ENCODE peak calls at places on chromosomes 3 and 15, in seven cellular contexts. S, R, X, A, C, Y and V are unnamed samples.
A peak's percentile ranks its signal among the peaks of the same experiment; 100 is the strongest.

GRCh38 chr3:111714305-111714704 is 119.2 kb upstream of the ZBED2 start:
- DNase-seq in R (no peak), S (peak; percentile 40), C (peak; percentile 88), X (peak; percentile 42), Y (no peak), A (peak; percentile 13), V (no peak)

GRCh38 chr3:52313774-52314188 is 2.3 kb upstream of the DNAH1 start:
- DNase-seq in S (peak; percentile 47), C (no peak), A (peak; percentile 62), X (no peak), Y (no peak), R (no peak), V (no peak)

GRCh38 chr3:115999598-115999997 is 376.3 kb downstream of the GAP43 start:
- DNase-seq in X (peak; percentile 29), S (peak; percentile 20), C (peak; percentile 84), A (peak; percentile 24), Y (no peak), R (no peak), V (no peak)

GRCh38 chr3:125300416-125300815 is 74.7 kb downstream of the ZNF148 start:
- DNase-seq in R (no peak), C (no peak), S (peak; percentile 84), X (no peak), Y (no peak), A (no peak), V (peak; percentile 72)

GRCh38 chr3:20669184-20669583 is 483.2 kb upstream of the SGO1 start:
- DNase-seq in R (no peak), C (no peak), S (no peak), X (no peak), A (no peak), Y (no peak), V (no peak)

GRCh38 chr15:82854554-82854953 is 45.1 kb downstream of the WHAMM start:
- DNase-seq in A (no peak), Y (no peak), S (no peak), C (no peak), R (no peak), X (peak; percentile 16), V (no peak)

GRCh38 chr15:95327661-95328060 is 1002.8 kb upstream of the NR2F2 start:
- DNase-seq in A (no peak), Y (no peak), R (no peak), S (no peak), C (peak; percentile 2), X (no peak), V (no peak)

GRCh38 chr3:197541756-197542539 is 13.8 kb downstream of the BDH1 start:
- DNase-seq in A (peak; percentile 75), R (peak; percentile 67), C (peak; percentile 85), X (peak; percentile 90), Y (peak; percentile 89), S (peak; percentile 73), V (no peak)

GRCh38 chr3:107684431-107684925 is 161.7 kb downstream of the BBX start:
- DNase-seq in X (peak; percentile 59), A (no peak), Y (no peak), R (no peak), S (no peak), C (peak; percentile 94), V (peak; percentile 90)

GRCh38 chr15:25177955-25178801 is 223.4 kb downstream of the SNRPN start:
- DNase-seq in X (peak; percentile 7), A (no peak), Y (peak; percentile 16), R (no peak), S (no peak), C (no peak), V (no peak)

GRCh38 chr3:52193059-52193458 is 4.9 kb upstream of the ALAS1 start:
- DNase-seq in X (no peak), A (peak; percentile 31), S (peak; percentile 44), R (no peak), C (no peak), Y (no peak), V (no peak)

GRCh38 chr15:80484312-80484981 is 80.3 kb downstream of the ARNT2 start:
- DNase-seq in C (no peak), R (no peak), A (no peak), X (no peak), S (peak; percentile 87), Y (no peak), V (no peak)

GRCh38 chr3:30628931-30629590 is 22.7 kb downstream of the TGFBR2 start:
- DNase-seq in R (no peak), X (no peak), C (peak; percentile 53), A (peak; percentile 35), Y (no peak), S (no peak), V (no peak)

GRCh38 chr3:47669026-47669749 is 90.5 kb upstream of the CSPG5 start:
- DNase-seq in S (peak; percentile 66), A (peak; percentile 38), Y (no peak), R (no peak), X (no peak), C (no peak), V (no peak)

GRCh38 chr3:42739401-42740158 is 33.5 kb downstream of the CCDC13 start:
- DNase-seq in C (no peak), Y (peak; percentile 41), X (peak; percentile 25), S (no peak), R (no peak), A (no peak), V (no peak)

GRCh38 chr15:78873796-78874761 is 1.4 kb downstream of the MORF4L1 start:
- DNase-seq in Y (no peak), R (no peak), C (peak; percentile 40), A (peak; percentile 51), X (no peak), S (peak; percentile 22), V (peak; percentile 30)

GRCh38 chr15:90201150-90201943 is at the start of gene SEMA4B:
- DNase-seq in C (peak; percentile 78), S (peak; percentile 32), Y (peak; percentile 90), X (peak; percentile 85), R (peak; percentile 85), A (peak; percentile 63), V (peak; percentile 34)

GRCh38 chr3:2921903-2922302 is 188.3 kb downstream of the IL5RA start:
- DNase-seq in S (no peak), C (peak; percentile 29), Y (no peak), R (no peak), X (no peak), A (peak; percentile 53), V (no peak)

GRCh38 chr3:177603137-177603603 is 405.9 kb upstream of the TBL1XR1 start:
- DNase-seq in X (no peak), S (no peak), C (no peak), R (no peak), Y (no peak), A (peak; percentile 48), V (no peak)

GRCh38 chr15:101138086-101138660 is 113.7 kb downstream of the CHSY1 start:
- DNase-seq in X (no peak), Y (no peak), R (no peak), S (no peak), A (no peak), C (no peak), V (no peak)

GRCh38 chr3:115986555-115987207 is 363.4 kb downstream of the GAP43 start:
- DNase-seq in R (no peak), Y (no peak), C (peak; percentile 88), A (peak; percentile 43), X (peak; percentile 58), S (peak; percentile 34), V (peak; percentile 34)

GRCh38 chr3:64805248-64805647 is 117.4 kb upstream of the ADAMTS9 start:
- DNase-seq in S (no peak), R (no peak), X (no peak), C (no peak), Y (no peak), A (no peak), V (no peak)

GRCh38 chr3:182909318-182910040 is 70.9 kb downstream of the DCUN1D1 start:
- DNase-seq in S (no peak), R (no peak), C (peak; percentile 37), X (no peak), Y (no peak), A (peak; percentile 37), V (no peak)

GRCh38 chr3:52532838-52533622 is 627 bp downstream of the NT5DC2 start:
- DNase-seq in X (peak; percentile 47), S (no peak), C (peak; percentile 60), Y (peak; percentile 72), R (peak; percentile 48), A (peak; percentile 37), V (peak; percentile 25)

GRCh38 chr3:17894434-17895060 is 152.1 kb upstream of the TBC1D5 start:
- DNase-seq in R (peak; percentile 54), X (peak; percentile 73), C (peak; percentile 85), Y (peak; percentile 79), A (peak; percentile 27), S (peak; percentile 45), V (peak; percentile 20)

GRCh38 chr3:100932491-100932890 is 60.7 kb downstream of the ABI3BP start:
- DNase-seq in S (peak; percentile 28), R (no peak), X (no peak), A (no peak), Y (no peak), C (no peak), V (no peak)

GRCh38 chr3:100928638-100929428 is 64.4 kb downstream of the ABI3BP start:
- DNase-seq in X (no peak), C (no peak), R (no peak), S (peak; percentile 95), Y (no peak), A (peak; percentile 21), V (no peak)

GRCh38 chr3:100927775-100928174 is 65.4 kb downstream of the ABI3BP start:
- DNase-seq in Y (no peak), R (no peak), S (peak; percentile 38), A (no peak), C (no peak), X (no peak), V (no peak)
- H3K23ac ChIP-seq in Y (no peak overlapping the region), R (no peak overlapping the region), S (no peak overlapping the region), A (no peak overlapping the region), C (no peak overlapping the region), X (no peak overlapping the region), V (no peak overlapping the region)

GRCh38 chr15:59420986-59421618 is 16.9 kb upstream of the FAM81A start:
- DNase-seq in C (peak; percentile 87), S (peak; percentile 55), A (peak; percentile 57), X (peak; percentile 73), Y (peak; percentile 64), R (no peak), V (peak; percentile 11)
- H3K23ac ChIP-seq in C (no peak overlapping the region), S (no peak overlapping the region), A (no peak overlapping the region), X (no peak overlapping the region), Y (no peak overlapping the region), R (no peak overlapping the region), V (no peak overlapping the region)

DNA sequence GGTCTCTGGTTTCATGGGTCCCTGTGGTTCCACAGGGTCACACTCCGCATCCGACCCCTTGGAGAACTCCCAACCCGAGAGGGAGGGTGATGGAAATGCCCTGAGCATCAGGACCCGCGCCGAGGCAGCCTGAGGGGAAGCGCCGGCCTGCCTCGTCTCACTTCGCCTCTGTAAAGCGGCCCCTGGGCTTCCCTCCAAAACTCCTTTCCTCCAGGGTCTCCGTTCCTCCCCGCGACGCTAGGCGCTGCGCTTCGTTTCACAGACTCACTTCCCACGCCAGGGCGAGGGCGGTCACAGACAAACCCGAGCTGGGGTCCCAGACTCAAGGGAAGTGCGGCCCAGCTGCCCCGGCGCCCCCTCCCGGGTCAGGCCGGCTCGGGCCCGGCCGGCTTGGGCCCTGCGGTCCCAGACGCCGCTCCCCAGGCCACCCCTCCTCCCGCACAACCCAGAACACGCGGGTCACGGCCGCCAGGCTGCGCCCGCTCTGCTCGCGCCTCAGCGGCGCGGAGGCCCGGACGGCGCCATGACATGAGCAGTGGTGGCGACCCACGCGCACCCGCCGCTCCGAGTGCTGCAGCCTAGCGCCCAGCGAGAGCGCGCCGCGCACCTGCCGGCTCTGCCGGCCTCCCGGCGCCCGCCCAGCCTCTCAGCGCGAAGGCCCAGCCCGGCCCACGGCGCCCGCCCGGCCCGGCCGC is 619 bp downstream of the NUP210 start:
- DNase-seq in C (peak; percentile 37), R (peak; percentile 32), X (peak; percentile 47), A (no peak), Y (peak; percentile 68), S (no peak), V (no peak)
- H3K23ac ChIP-seq in C (no peak overlapping the region), R (peak overlapping the region; percentile 82), X (no peak overlapping the region), A (no peak overlapping the region), Y (no peak overlapping the region), S (no peak overlapping the region), V (no peak overlapping the region)

GRCh38 chr3:155948476-155948875 is 78.0 kb downstream of the GMPS start:
- DNase-seq in C (no peak), S (peak; percentile 42), Y (no peak), X (no peak), A (peak; percentile 31), R (no peak), V (no peak)
- H3K23ac ChIP-seq in C (no peak overlapping the region), S (no peak overlapping the region), Y (no peak overlapping the region), X (no peak overlapping the region), A (no peak overlapping the region), R (no peak overlapping the region), V (no peak overlapping the region)